ENCODE peak calls at places on chromosomes 2 and 18, in five cellular contexts. W, D, U, N and E are unnamed samples.

GRCh38 chr18:75003764-75004690 is 204.9 kb downstream of the PTGR3 start:
- DNase-seq in N (no peak), U (no peak), W (no peak), D (no peak), E (no peak)

GRCh38 chr2:199596549-199596948 is 138.8 kb upstream of the SATB2 start:
- DNase-seq in U (peak), D (no peak), W (no peak), N (no peak), E (peak)

GRCh38 chr2:31335921-31336570 is 78.5 kb downstream of the XDH start:
- DNase-seq in N (no peak), W (no peak), U (peak), D (no peak), E (peak)

GRCh38 chr2:74528600-74529356 is 728 bp downstream of the AUP1 start:
- DNase-seq in W (no peak), U (no peak), D (no peak), N (peak), E (no peak)

GRCh38 chr2:113754989-113755689 is 1.3 kb downstream of the SLC35F5 start:
- DNase-seq in U (no peak), D (no peak), N (no peak), W (no peak), E (no peak)

GRCh38 chr2:207257291-207258190 is 91.8 kb upstream of the KLF7 start:
- DNase-seq in W (no peak), N (no peak), U (peak), D (no peak), E (no peak)

GRCh38 chr2:150482111-150482510 is 5.4 kb downstream of the RND3 start:
- DNase-seq in W (no peak), N (no peak), U (no peak), D (no peak), E (no peak)

GRCh38 chr2:219629976-219630695 is 2.7 kb downstream of the SLC4A3 start:
- DNase-seq in N (no peak), U (no peak), W (no peak), D (no peak), E (no peak)

GRCh38 chr2:239820836-239821693 is 204.1 kb downstream of the NDUFA10 start:
- DNase-seq in U (no peak), D (no peak), N (no peak), W (no peak), E (no peak)

GRCh38 chr2:101871480-101871879 is 120.3 kb upstream of the IL1R2 start:
- DNase-seq in N (no peak), W (no peak), D (no peak), U (no peak), E (no peak)

GRCh38 chr2:54522624-54523281 is 66.6 kb downstream of the SPTBN1 start:
- DNase-seq in W (no peak), D (peak), U (peak), N (peak), E (peak)

GRCh38 chr2:170013802-170014551 is 164.0 kb upstream of the MYO3B start:
- DNase-seq in N (no peak), W (no peak), U (no peak), D (no peak), E (no peak)

GRCh38 chr2:234401376-234401775 is 95.5 kb downstream of the ARL4C start:
- DNase-seq in N (no peak), U (no peak), W (no peak), D (no peak), E (no peak)

GRCh38 chr2:59083075-59083792 is 842.1 kb upstream of the FANCL start:
- DNase-seq in N (no peak), U (no peak), D (no peak), W (no peak), E (no peak)

GRCh38 chr2:166057363-166058169 is 70.3 kb downstream of the SCN1A start:
- DNase-seq in D (no peak), U (peak), W (no peak), N (no peak), E (peak)

GRCh38 chr2:225117061-225117716 is 74.9 kb upstream of the DOCK10 start:
- DNase-seq in N (no peak), D (no peak), W (no peak), U (no peak), E (peak)

GRCh38 chr2:45834372-45834771 is 182.9 kb downstream of the PRKCE start:
- DNase-seq in U (no peak), W (no peak), D (no peak), N (no peak), E (no peak)

GRCh38 chr2:143730155-143730949 is 601.1 kb downstream of the ARHGAP15 start:
- DNase-seq in U (peak), N (no peak), D (peak), W (no peak), E (peak)

GRCh38 chr2:183292028-183292427 is 167.8 kb downstream of the NUP35 start:
- DNase-seq in N (no peak), W (no peak), D (no peak), U (no peak), E (no peak)

GRCh38 chr2:130874512-130874911 is 37.8 kb downstream of the ARHGEF4 start:
- DNase-seq in D (no peak), U (no peak), N (no peak), W (no peak), E (no peak)

GRCh38 chr2:161207941-161208340 is 47.7 kb downstream of the TANK start:
- DNase-seq in D (no peak), N (no peak), U (no peak), W (no peak), E (peak)

GRCh38 chr2:32310577-32310976 is 32.9 kb downstream of the YIPF4 start:
- DNase-seq in N (no peak), W (no peak), U (no peak), D (no peak), E (no peak)

GRCh38 chr2:9071032-9071431 is 67.5 kb upstream of the MBOAT2 start:
- DNase-seq in N (no peak), D (no peak), W (no peak), U (peak), E (peak)

GRCh38 chr2:200943527-200944120 is 19.8 kb downstream of the ORC2 start:
- DNase-seq in D (peak), U (no peak), N (no peak), W (no peak), E (no peak)

GRCh38 chr2:216115224-216115582 is 6.1 kb downstream of the XRCC5 start:
- DNase-seq in U (no peak), W (no peak), D (no peak), N (no peak), E (no peak)

GRCh38 chr18:11654736-11655604 is 34.1 kb upstream of the GNAL start:
- DNase-seq in U (peak), N (peak), D (peak), W (no peak), E (peak)

GRCh38 chr2:99706734-99707133 is 216.9 kb upstream of the REV1 start:
- DNase-seq in N (no peak), U (no peak), D (no peak), W (no peak), E (no peak)

GRCh38 chr18:47949197-47949596 is 18.7 kb upstream of the SMAD2 start:
- DNase-seq in N (no peak), U (no peak), D (no peak), W (no peak), E (no peak)

GRCh38 chr2:222707689-222708273 is 36.3 kb downstream of the MOGAT1 start:
- DNase-seq in W (no peak), N (no peak), D (peak), U (peak), E (peak)